ENCODE peak calls at places on chromosome 10, in six cellular contexts. B is naive thymus-derived CD4-positive, alpha-beta T cell; S is AG08396; J is activated effector memory CD4-positive, alpha-beta T cell treated with anti-CD3 and anti-CD28 coated beads, Interleukin-2, amount 50 U/mL, for 16 hours; W is effector memory CD4-positive, alpha-beta T cell; Y is CD8-positive, alpha-beta memory T cell. Z is an unnamed sample.

GRCh38 chr10:118901409-118901808 is 128.1 kb upstream of the NANOS1 start:
- DNase-seq in B (no peak), S (no peak), J (no peak), W (no peak), Y (no peak), Z (no peak)

GRCh38 chr10:98349508-98349922 is 65.5 kb downstream of the PYROXD2 start:
- DNase-seq in B (no peak), S (peak), J (no peak), W (no peak), Y (no peak), Z (no peak)

GRCh38 chr10:124451227-124451807 is 1.5 kb upstream of the NKX1-2 start:
- DNase-seq in B (no peak), S (no peak), J (no peak), W (no peak), Y (no peak), Z (no peak)

GRCh38 chr10:127254276-127254675 is 57.9 kb upstream of the INSYN2A start:
- DNase-seq in B (peak), S (no peak), J (no peak), W (no peak), Y (peak), Z (no peak)

GRCh38 chr10:74585231-74586087 is 240.9 kb upstream of the KAT6B start:
- DNase-seq in B (peak), S (no peak), J (peak), W (peak), Y (peak), Z (peak)

GRCh38 chr10:48406204-48406603 is 99.7 kb downstream of the MAPK8 start:
- DNase-seq in B (no peak), S (peak), J (no peak), W (no peak), Y (no peak), Z (no peak)

GRCh38 chr10:133274751-133275682 is 1.7 kb downstream of the ADAM8 start:
- DNase-seq in B (peak), S (no peak), J (peak), W (peak), Y (peak), Z (no peak)

GRCh38 chr10:27258838-27259532 is 18.4 kb upstream of the ACBD5 start:
- DNase-seq in B (no peak), S (peak), J (peak), W (no peak), Y (no peak), Z (no peak)

GRCh38 chr10:95414844-95415545 is 124.2 kb upstream of the PDLIM1 start:
- DNase-seq in B (no peak), S (no peak), J (no peak), W (no peak), Y (no peak), Z (peak)

GRCh38 chr10:63206997-63207952 is 74.1 kb downstream of the NRBF2 start:
- DNase-seq in B (no peak), S (peak), J (no peak), W (no peak), Y (no peak), Z (peak)

GRCh38 chr10:128990986-128991385 is 476.1 kb upstream of the MGMT start:
- DNase-seq in B (no peak), S (no peak), J (no peak), W (no peak), Y (no peak), Z (no peak)

GRCh38 chr10:33388805-33389204 is 54.3 kb upstream of the NRP1 start:
- DNase-seq in B (no peak), S (no peak), J (no peak), W (no peak), Y (no peak), Z (peak)

GRCh38 chr10:71249996-71250395 is 37.6 kb downstream of the UNC5B start:
- DNase-seq in B (no peak), S (no peak), J (no peak), W (no peak), Y (no peak), Z (no peak)

GRCh38 chr10:119997429-119997828 is 104.9 kb downstream of the SEC23IP start:
- DNase-seq in B (no peak), S (no peak), J (no peak), W (no peak), Y (no peak), Z (no peak)

GRCh38 chr10:93096901-93097300 is 23.2 kb downstream of the CYP26A1 start:
- DNase-seq in B (no peak), S (no peak), J (no peak), W (no peak), Y (no peak), Z (no peak)

GRCh38 chr10:132182591-132182990 is 4.2 kb upstream of the DPYSL4 start:
- DNase-seq in B (no peak), S (no peak), J (no peak), W (no peak), Y (no peak), Z (no peak)

GRCh38 chr10:98274562-98274961 is 6.6 kb upstream of the LOXL4 start:
- DNase-seq in B (no peak), S (no peak), J (no peak), W (no peak), Y (no peak), Z (no peak)

GRCh38 chr10:29837586-29837985 is 202.8 kb upstream of the SVIL start:
- DNase-seq in B (no peak), S (no peak), J (no peak), W (no peak), Y (no peak), Z (no peak)

GRCh38 chr10:120022357-120022756 is 129.8 kb downstream of the SEC23IP start:
- DNase-seq in B (no peak), S (no peak), J (no peak), W (no peak), Y (no peak), Z (no peak)

GRCh38 chr10:102644646-102645387 is 538 bp downstream of the TRIM8 start:
- DNase-seq in B (peak), S (no peak), J (peak), W (peak), Y (peak), Z (peak)

GRCh38 chr10:95963992-95964391 is 56.2 kb downstream of the CC2D2B start:
- DNase-seq in B (no peak), S (no peak), J (no peak), W (no peak), Y (no peak), Z (no peak)

GRCh38 chr10:127046975-127047877 is 142.0 kb downstream of the DOCK1 start:
- DNase-seq in B (no peak), S (peak), J (no peak), W (no peak), Y (no peak), Z (no peak)

GRCh38 chr10:106310596-106310995 is 853.9 kb downstream of the SORCS1 start:
- DNase-seq in B (no peak), S (no peak), J (no peak), W (no peak), Y (no peak), Z (no peak)

GRCh38 chr10:49207936-49208482 is 19.8 kb upstream of the TMEM273 start:
- DNase-seq in B (no peak), S (no peak), J (no peak), W (no peak), Y (no peak), Z (no peak)

GRCh38 chr10:3807928-3808496 is 23.0 kb upstream of the KLF6 start:
- DNase-seq in B (no peak), S (no peak), J (no peak), W (no peak), Y (no peak), Z (peak)

GRCh38 chr10:71647526-71648354 is 71.8 kb downstream of the C10orf105 start:
- DNase-seq in B (no peak), S (no peak), J (no peak), W (no peak), Y (no peak), Z (no peak)

GRCh38 chr10:61452655-61453641 is at the start of gene TMEM26:
- DNase-seq in B (no peak), S (peak), J (no peak), W (no peak), Y (no peak), Z (peak)

GRCh38 chr10:33001908-33002492 is 44.0 kb upstream of the ITGB1 start:
- DNase-seq in B (no peak), S (no peak), J (no peak), W (no peak), Y (no peak), Z (no peak)

GRCh38 chr10:34171957-34172527 is 643.1 kb downstream of the PARD3 start:
- DNase-seq in B (no peak), S (peak), J (no peak), W (no peak), Y (no peak), Z (no peak)

GRCh38 chr10:109327266-109327665 is 596.0 kb downstream of the XPNPEP1 start:
- DNase-seq in B (no peak), S (no peak), J (no peak), W (no peak), Y (no peak), Z (no peak)

GRCh38 chr10:56547163-56547562 is 186.1 kb upstream of the ZWINT start:
- DNase-seq in B (no peak), S (no peak), J (no peak), W (no peak), Y (no peak), Z (peak)

GRCh38 chr10:101134299-101135127 is 3.4 kb downstream of the TLX1 start:
- DNase-seq in B (no peak), S (no peak), J (no peak), W (no peak), Y (no peak), Z (no peak)

GRCh38 chr10:60644436-60645130 is 133.7 kb upstream of the CDK1 start:
- DNase-seq in B (no peak), S (no peak), J (no peak), W (no peak), Y (no peak), Z (no peak)

GRCh38 chr10:6054884-6055283 is 7.3 kb downstream of the IL2RA start:
- DNase-seq in B (no peak), S (no peak), J (peak), W (no peak), Y (no peak), Z (no peak)

GRCh38 chr10:72087969-72088878 is at the start of gene SPOCK2:
- DNase-seq in B (peak), S (no peak), J (peak), W (peak), Y (peak), Z (peak)

GRCh38 chr10:84540617-84541288 is 212.4 kb downstream of the CCSER2 start:
- DNase-seq in B (peak), S (peak), J (peak), W (peak), Y (peak), Z (peak)

GRCh38 chr10:120715214-120715613 is 135.9 kb upstream of the WDR11 start:
- DNase-seq in B (no peak), S (no peak), J (no peak), W (no peak), Y (no peak), Z (no peak)

GRCh38 chr10:99815611-99816010 is 33.2 kb downstream of the ABCC2 start:
- DNase-seq in B (no peak), S (no peak), J (no peak), W (no peak), Y (no peak), Z (no peak)